ENCODE peak calls at places on chromosomes 12 and 14, in ten cellular contexts. One of them, this sample, is unnamed.

GRCh38 chr14:105204206-105204930 is 23.3 kb upstream of the NUDT14 start:
- DNase-seq in PC-9: peak; percentile 79
- DNase-seq in Calu3: no peak
- DNase-seq in T-helper 2 cell: no peak
- DNase-seq in ELF-1: no peak
- DNase-seq in NT2/D1: no peak
- DNase-seq in astrocyte of the spinal cord: no peak
- DNase-seq in epithelial cell of prostate: peak; percentile 40
- DNase-seq in breast epithelium: no peak
- DNase-seq in activated CD4-positive, alpha-beta T cell treated with anti-CD3 and anti-CD28 coated beads for 1 hour: no peak
- DNase-seq in this sample: peak; percentile 84

GRCh38 chr12:128761305-128761880 is 62.4 kb downstream of the SLC15A4 start:
- DNase-seq in PC-9: no peak
- DNase-seq in Calu3: no peak
- DNase-seq in T-helper 2 cell: no peak
- DNase-seq in ELF-1: no peak
- DNase-seq in NT2/D1: no peak
- DNase-seq in astrocyte of the spinal cord: no peak
- DNase-seq in epithelial cell of prostate: no peak
- DNase-seq in breast epithelium: no peak
- DNase-seq in activated CD4-positive, alpha-beta T cell treated with anti-CD3 and anti-CD28 coated beads for 1 hour: no peak
- DNase-seq in this sample: no peak

GRCh38 chr12:47990351-47991105 is 13.7 kb downstream of the COL2A1 start:
- DNase-seq in PC-9: no peak
- DNase-seq in Calu3: no peak
- DNase-seq in T-helper 2 cell: peak; percentile 57
- DNase-seq in ELF-1: no peak
- DNase-seq in NT2/D1: no peak
- DNase-seq in astrocyte of the spinal cord: no peak
- DNase-seq in epithelial cell of prostate: no peak
- DNase-seq in breast epithelium: peak; percentile 2
- DNase-seq in activated CD4-positive, alpha-beta T cell treated with anti-CD3 and anti-CD28 coated beads for 1 hour: no peak
- DNase-seq in this sample: peak; percentile 28

GRCh38 chr12:98317939-98318899 is 197.2 kb upstream of the TMPO start:
- DNase-seq in PC-9: no peak
- DNase-seq in Calu3: no peak
- DNase-seq in T-helper 2 cell: no peak
- DNase-seq in ELF-1: no peak
- DNase-seq in NT2/D1: no peak
- DNase-seq in astrocyte of the spinal cord: no peak
- DNase-seq in epithelial cell of prostate: no peak
- DNase-seq in breast epithelium: no peak
- DNase-seq in activated CD4-positive, alpha-beta T cell treated with anti-CD3 and anti-CD28 coated beads for 1 hour: no peak
- DNase-seq in this sample: no peak

GRCh38 chr14:98564006-98564405 is 708.0 kb downstream of the BCL11B start:
- DNase-seq in PC-9: no peak
- DNase-seq in Calu3: no peak
- DNase-seq in T-helper 2 cell: no peak
- DNase-seq in ELF-1: peak; percentile 40
- DNase-seq in NT2/D1: no peak
- DNase-seq in astrocyte of the spinal cord: no peak
- DNase-seq in epithelial cell of prostate: no peak
- DNase-seq in breast epithelium: no peak
- DNase-seq in activated CD4-positive, alpha-beta T cell treated with anti-CD3 and anti-CD28 coated beads for 1 hour: no peak
- DNase-seq in this sample: no peak

GRCh38 chr14:54637829-54638446 is 71.0 kb downstream of the SAMD4A start:
- DNase-seq in PC-9: no peak
- DNase-seq in Calu3: no peak
- DNase-seq in T-helper 2 cell: no peak
- DNase-seq in ELF-1: no peak
- DNase-seq in NT2/D1: no peak
- DNase-seq in astrocyte of the spinal cord: peak; percentile 51
- DNase-seq in epithelial cell of prostate: no peak
- DNase-seq in breast epithelium: no peak
- DNase-seq in activated CD4-positive, alpha-beta T cell treated with anti-CD3 and anti-CD28 coated beads for 1 hour: no peak
- DNase-seq in this sample: no peak

GRCh38 chr12:2649201-2650030 is 145.4 kb upstream of the FKBP4 start:
- DNase-seq in PC-9: no peak
- DNase-seq in Calu3: no peak
- DNase-seq in T-helper 2 cell: no peak
- DNase-seq in ELF-1: no peak
- DNase-seq in NT2/D1: no peak
- DNase-seq in astrocyte of the spinal cord: no peak
- DNase-seq in epithelial cell of prostate: no peak
- DNase-seq in breast epithelium: no peak
- DNase-seq in activated CD4-positive, alpha-beta T cell treated with anti-CD3 and anti-CD28 coated beads for 1 hour: no peak
- DNase-seq in this sample: no peak

GRCh38 chr14:105294142-105294597 is 6.6 kb downstream of the BRF1 start:
- DNase-seq in PC-9: no peak
- DNase-seq in Calu3: no peak
- DNase-seq in T-helper 2 cell: peak; percentile 40
- DNase-seq in ELF-1: no peak
- DNase-seq in NT2/D1: no peak
- DNase-seq in astrocyte of the spinal cord: peak; percentile 65
- DNase-seq in epithelial cell of prostate: no peak
- DNase-seq in breast epithelium: no peak
- DNase-seq in activated CD4-positive, alpha-beta T cell treated with anti-CD3 and anti-CD28 coated beads for 1 hour: peak; percentile 39
- DNase-seq in this sample: peak; percentile 40